ENCODE peak calls at places on chromosome 17, in eight cellular contexts. J, H, Y, G, W, Z, T and R are unnamed samples.

GRCh38 chr17:34580685-34581445 is 1.5 kb downstream of the TMEM132E start:
- DNase-seq in J (no peak), H (no peak), Y (no peak), G (no peak), W (no peak), Z (no peak), T (peak), R (no peak)

GRCh38 chr17:49530118-49530517 is 35.0 kb downstream of the NGFR start:
- DNase-seq in J (no peak), H (no peak), Y (no peak), G (no peak), W (no peak), Z (no peak), T (no peak), R (no peak)

GRCh38 chr17:31753011-31753410 is 106.0 kb downstream of the COPRS start:
- DNase-seq in J (no peak), H (no peak), Y (no peak), G (no peak), W (no peak), Z (no peak), T (no peak), R (no peak)

GRCh38 chr17:17921192-17922082 is 50.8 kb downstream of the TOM1L2 start:
- DNase-seq in J (no peak), H (no peak), Y (peak), G (peak), W (peak), Z (no peak), T (peak), R (peak)

GRCh38 chr17:57501016-57501415 is 244.1 kb downstream of the CCDC182 start:
- DNase-seq in J (no peak), H (no peak), Y (no peak), G (no peak), W (no peak), Z (no peak), T (no peak), R (no peak)

GRCh38 chr17:14471052-14471451 is 170.2 kb downstream of the HS3ST3B1 start:
- DNase-seq in J (no peak), H (no peak), Y (no peak), G (peak), W (peak), Z (no peak), T (no peak), R (peak)

GRCh38 chr17:50865060-50865867 is 890 bp downstream of the TOB1 start:
- DNase-seq in J (no peak), H (no peak), Y (peak), G (peak), W (peak), Z (no peak), T (peak), R (peak)

GRCh38 chr17:21368545-21369246 is 7.5 kb upstream of the KCNJ12 start:
- DNase-seq in J (no peak), H (no peak), Y (no peak), G (no peak), W (no peak), Z (no peak), T (no peak), R (no peak)

GRCh38 chr17:17300624-17301568 is 2.3 kb upstream of the NT5M start:
- DNase-seq in J (no peak), H (no peak), Y (peak), G (peak), W (peak), Z (no peak), T (peak), R (peak)

GRCh38 chr17:15177343-15177742 is 87.8 kb downstream of the PMP22 start:
- DNase-seq in J (no peak), H (no peak), Y (no peak), G (no peak), W (no peak), Z (no peak), T (no peak), R (no peak)

GRCh38 chr17:4465786-4466185 is 32.0 kb downstream of the SPNS3 start:
- DNase-seq in J (no peak), H (no peak), Y (no peak), G (no peak), W (no peak), Z (no peak), T (no peak), R (no peak)

GRCh38 chr17:33082529-33083148 is 91.0 kb downstream of the SPACA3 start:
- DNase-seq in J (no peak), H (no peak), Y (no peak), G (no peak), W (no peak), Z (no peak), T (no peak), R (no peak)

GRCh38 chr17:27559996-27560481 is 70.9 kb upstream of the LGALS9 start:
- DNase-seq in J (peak), H (peak), Y (peak), G (peak), W (peak), Z (no peak), T (peak), R (peak)

GRCh38 chr17:68627956-68628355 is 26.8 kb upstream of the FAM20A start:
- DNase-seq in J (no peak), H (no peak), Y (no peak), G (no peak), W (no peak), Z (no peak), T (peak), R (no peak)

GRCh38 chr17:39399792-39400191 is 1.6 kb downstream of the FBXL20 start:
- DNase-seq in J (no peak), H (no peak), Y (no peak), G (no peak), W (no peak), Z (no peak), T (no peak), R (no peak)

GRCh38 chr17:13135496-13135895 is 117.7 kb upstream of the ELAC2 start:
- DNase-seq in J (no peak), H (no peak), Y (no peak), G (no peak), W (no peak), Z (no peak), T (no peak), R (no peak)

GRCh38 chr17:75875940-75876189 is 2.5 kb downstream of the TRIM47 start:
- DNase-seq in J (no peak), H (no peak), Y (peak), G (no peak), W (no peak), Z (no peak), T (no peak), R (no peak)

DNA sequence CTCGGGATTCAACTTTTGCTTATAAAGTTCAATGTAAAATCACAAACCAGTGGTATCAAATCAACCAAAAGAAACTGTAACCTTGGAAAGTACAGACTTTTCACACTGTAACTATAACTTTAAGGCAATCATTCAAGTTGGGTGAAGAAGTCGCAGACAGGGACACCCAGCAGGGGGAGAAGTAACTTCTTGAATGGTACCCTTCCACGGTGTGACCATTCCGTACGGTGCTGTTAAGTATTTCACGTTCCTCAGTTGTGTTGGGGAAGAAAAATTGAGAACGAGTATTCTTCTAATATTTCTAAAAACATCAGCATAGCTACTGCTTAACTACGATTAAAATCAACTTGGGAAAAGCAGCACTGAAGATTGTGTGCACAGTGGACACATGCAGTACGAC is 55.8 kb downstream of the MYH10 start:
- DNase-seq in J (peak), H (no peak), Y (no peak), G (peak), W (peak), Z (no peak), T (no peak), R (peak)
- TF ChIP-seq CTCF in J (peak), H (peak), Y (peak), G (peak), W (peak), Z (peak), T (peak), R (peak)

DNA sequence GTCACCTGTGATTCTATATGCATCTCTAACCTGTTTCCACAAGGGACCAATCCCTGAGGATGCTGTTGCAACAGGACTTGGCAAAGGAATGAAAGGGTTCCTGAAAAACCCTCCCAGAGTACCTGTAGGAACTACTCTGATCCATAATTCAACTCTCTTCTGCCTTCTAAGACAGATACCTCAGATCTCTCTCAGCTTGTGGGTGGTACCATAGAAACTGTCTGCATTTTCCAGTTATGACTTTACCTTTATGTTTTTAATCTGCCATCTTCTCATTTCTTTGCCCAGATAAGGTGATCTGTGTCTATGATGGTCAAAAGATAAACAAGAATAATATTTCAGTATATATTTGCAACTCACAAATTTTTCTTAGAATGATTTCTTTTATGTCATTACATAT is 65.1 kb downstream of the TMC6 start:
- DNase-seq in J (no peak), H (no peak), Y (no peak), G (no peak), W (no peak), Z (no peak), T (no peak), R (no peak)
- H3K4me3 ChIP-seq in J (no peak), H (no peak), Y (no peak), G (no peak), W (no peak), Z (no peak), T (no peak), R (no peak)

DNA sequence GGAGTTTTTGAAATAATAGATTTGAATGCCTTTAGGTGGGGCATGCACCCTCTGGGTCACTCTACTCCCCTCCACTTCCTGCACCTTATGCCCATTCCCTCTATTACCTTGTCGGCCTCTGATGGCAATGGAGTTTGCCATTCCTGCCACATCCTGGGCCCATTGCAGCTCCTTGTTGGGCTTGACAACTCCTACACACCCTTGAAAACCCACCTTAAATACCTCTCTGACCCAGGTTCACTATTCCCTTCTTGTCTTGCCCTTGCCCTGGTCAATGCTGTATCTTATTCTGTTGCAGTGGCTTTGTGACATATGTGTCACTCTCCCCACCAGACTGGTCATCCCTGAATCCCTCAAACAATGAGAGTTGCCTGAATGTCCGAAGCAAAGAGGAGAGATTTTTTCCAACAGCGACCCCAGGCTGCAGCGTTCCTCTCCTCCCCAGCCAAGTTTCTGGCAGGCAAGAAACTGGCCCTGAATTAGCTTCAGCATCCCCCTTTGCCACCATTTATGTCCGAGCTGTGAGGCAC is 2.4 kb downstream of the CCR7 start:
- DNase-seq in J (no peak), H (no peak), Y (no peak), G (no peak), W (no peak), Z (no peak), T (no peak), R (no peak)
- TF ChIP-seq CTCF in J (no peak), H (no peak), Y (no peak), G (no peak), W (no peak), Z (no peak), T (no peak), R (no peak)

DNA sequence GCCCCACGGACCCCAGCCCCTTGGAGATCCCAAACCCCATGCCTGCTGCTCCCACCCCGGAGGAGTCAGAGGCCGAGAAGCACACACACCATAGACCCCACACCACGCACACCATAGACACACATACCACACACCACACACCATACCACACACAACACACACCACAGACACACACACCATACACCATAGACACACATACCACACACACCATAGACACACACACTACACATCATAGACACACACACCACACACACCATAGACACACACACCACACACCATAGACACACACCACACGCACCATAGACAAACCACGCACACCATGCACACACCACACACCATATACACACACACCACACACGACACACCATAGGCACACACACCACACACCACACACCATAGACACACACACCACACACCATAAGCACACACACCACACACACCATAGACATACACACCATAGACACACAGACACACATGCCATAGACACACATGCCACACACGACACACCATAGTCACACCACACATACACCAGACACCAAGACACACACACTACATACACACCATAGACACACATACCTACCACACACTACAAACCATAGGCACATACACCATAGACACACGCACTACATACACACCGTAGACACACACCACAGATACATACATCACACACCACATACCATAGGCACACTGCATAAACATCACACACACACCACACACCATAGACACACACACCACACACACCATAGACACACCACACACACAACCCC is 11.3 kb downstream of the TBC1D16 start:
- DNase-seq in J (no peak), H (no peak), Y (no peak), G (no peak), W (no peak), Z (no peak), T (no peak), R (no peak)
- H3K4me3 ChIP-seq in J (no peak), H (peak), Y (peak), G (no peak), W (peak), Z (peak), T (no peak), R (no peak)